ENCODE peak calls at places on chromosomes 7 and 10, in ten cellular contexts. A is stimulated activated naive B cell treated with anti-CD40 and anti-IgM and Interleukin-4, amounts not matched to agents 10 μg/mL and 1 μg/mL and 100 μg/mL, for 72 hours; K is HFFc6; S is BE2C; N is GOT3; G is Calu3; D is GM13977; C is head of caudate nucleus; H is T-helper 2 cell treated with Interferon-gamma antibody and Interleukin-4, amounts not matched to agents 5 μg/mL and 100 μg/mL, for 36 hours; Y is endothelial cell. V is an unnamed sample.

GRCh38 chr7:108736266-108736891 is 166.7 kb downstream of the DNAJB9 start:
- DNase-seq in A (no peak), K (no peak), S (no peak), N (no peak), G (no peak), D (no peak), C (no peak), H (no peak), Y (no peak), V (no peak)

GRCh38 chr7:142862401-142863400 is 7.8 kb downstream of the EPHB6 start:
- DNase-seq in A (no peak), K (no peak), S (no peak), N (no peak), G (no peak), D (no peak), C (no peak), H (no peak), Y (no peak), V (no peak)

GRCh38 chr10:132705173-132705572 is 80.8 kb downstream of the NKX6-2 start:
- DNase-seq in A (no peak), K (no peak), S (no peak), N (no peak), G (no peak), D (no peak), C (peak; percentile 61), H (no peak), Y (no peak), V (no peak)

GRCh38 chr7:22594020-22594419 is 94.0 kb upstream of the STEAP1B start:
- DNase-seq in A (no peak), K (no peak), S (no peak), N (no peak), G (no peak), D (no peak), C (no peak), H (no peak), Y (no peak), V (no peak)

GRCh38 chr10:86178401-86179142 is 188.0 kb downstream of the GRID1 start:
- DNase-seq in A (no peak), K (no peak), S (peak; percentile 71), N (no peak), G (peak; percentile 49), D (no peak), C (peak; percentile 37), H (no peak), Y (peak; percentile 61), V (no peak)

GRCh38 chr10:43398939-43399871 is 9.8 kb downstream of the HNRNPF start:
- DNase-seq in A (no peak), K (peak; percentile 70), S (no peak), N (no peak), G (peak; percentile 34), D (no peak), C (no peak), H (no peak), Y (no peak), V (no peak)

GRCh38 chr7:2944729-2945128 is 98.9 kb downstream of the CARD11 start:
- DNase-seq in A (no peak), K (no peak), S (no peak), N (no peak), G (no peak), D (no peak), C (no peak), H (no peak), Y (no peak), V (no peak)

GRCh38 chr10:110610308-110610774 is 33.8 kb upstream of the RBM20 start:
- DNase-seq in A (peak; percentile 32), K (peak; percentile 47), S (peak; percentile 60), N (no peak), G (peak; percentile 61), D (peak; percentile 60), C (peak; percentile 24), H (peak; percentile 34), Y (peak; percentile 67), V (peak; percentile 25)

GRCh38 chr10:8242295-8242872 is 187.9 kb downstream of the GATA3 start:
- DNase-seq in A (peak; percentile 13), K (no peak), S (no peak), N (no peak), G (no peak), D (no peak), C (no peak), H (peak; percentile 89), Y (no peak), V (no peak)

GRCh38 chr10:30034433-30035137 is 24.8 kb downstream of the JCAD start:
- DNase-seq in A (no peak), K (no peak), S (no peak), N (no peak), G (no peak), D (no peak), C (no peak), H (peak; percentile 33), Y (no peak), V (no peak)